ENCODE peak calls at places on chromosomes 4 and X, in six cellular contexts. R, M, Z, F, H and N are unnamed samples.

GRCh38 chr4:40675166-40675565 is 45.5 kb upstream of the RBM47 start:
- DNase-seq in R (no peak), M (no peak), Z (no peak), F (no peak), H (no peak), N (no peak)

GRCh38 chrX:111164728-111165127 is 68.7 kb downstream of the PAK3 start:
- DNase-seq in R (no peak), M (peak), Z (peak), F (peak), H (no peak), N (no peak)

GRCh38 chr4:158667651-158668198 is 4.0 kb downstream of the C4orf46 start:
- DNase-seq in R (no peak), M (peak), Z (peak), F (peak), H (no peak), N (peak)

GRCh38 chrX:68432648-68433047 is 647 bp downstream of the OPHN1 start:
- DNase-seq in R (no peak), M (peak), Z (peak), F (no peak), H (no peak), N (no peak)

GRCh38 chr4:165302658-165303057 is 24.8 kb upstream of the MSMO1 start:
- DNase-seq in R (no peak), M (no peak), Z (no peak), F (no peak), H (no peak), N (no peak)

GRCh38 chr4:3416821-3417221 is 24.9 kb upstream of the HGFAC start:
- DNase-seq in R (peak), M (no peak), Z (no peak), F (no peak), H (no peak), N (no peak)

GRCh38 chr4:110046588-110047049 is 133.9 kb downstream of the EGF start:
- DNase-seq in R (no peak), M (peak), Z (no peak), F (no peak), H (no peak), N (no peak)

GRCh38 chr4:2245787-2246275 is 3.9 kb upstream of the HAUS3 start:
- DNase-seq in R (no peak), M (no peak), Z (no peak), F (no peak), H (no peak), N (peak)

GRCh38 chrX:132744470-132744869 is 214.0 kb downstream of the HS6ST2 start:
- DNase-seq in R (no peak), M (no peak), Z (no peak), F (no peak), H (no peak), N (no peak)

GRCh38 chr4:48725414-48725813 is 54.7 kb downstream of the FRYL start:
- DNase-seq in R (no peak), M (no peak), Z (no peak), F (no peak), H (no peak), N (no peak)

GRCh38 chrX:54198262-54198661 is 15.2 kb upstream of the FAM120C start:
- DNase-seq in R (no peak), M (no peak), Z (no peak), F (no peak), H (no peak), N (no peak)

GRCh38 chr4:8938137-8938536 is 66.5 kb upstream of the HMX1 start:
- DNase-seq in R (no peak), M (no peak), Z (no peak), F (no peak), H (no peak), N (no peak)

GRCh38 chrX:17531500-17531899 is 156.5 kb downstream of the NHS start:
- DNase-seq in R (no peak), M (no peak), Z (no peak), F (no peak), H (no peak), N (no peak)

GRCh38 chr4:172838108-172838507 is 330.5 kb upstream of the GALNT7 start:
- DNase-seq in R (no peak), M (no peak), Z (no peak), F (no peak), H (no peak), N (no peak)

GRCh38 chr4:159191989-159192388 is 89.1 kb downstream of the RAPGEF2 start:
- DNase-seq in R (no peak), M (peak), Z (peak), F (peak), H (no peak), N (no peak)

GRCh38 chr4:8409271-8410065 is 31.1 kb downstream of the ACOX3 start:
- DNase-seq in R (no peak), M (peak), Z (peak), F (no peak), H (no peak), N (peak)

GRCh38 chr4:48862038-48862437 is 31.1 kb downstream of the OCIAD1 start:
- DNase-seq in R (no peak), M (no peak), Z (no peak), F (no peak), H (no peak), N (no peak)

GRCh38 chr4:139718833-139719232 is 53.2 kb downstream of the MGST2 start:
- DNase-seq in R (no peak), M (no peak), Z (no peak), F (no peak), H (no peak), N (no peak)

GRCh38 chrX:14003876-14004425 is 25.7 kb downstream of the GEMIN8 start:
- DNase-seq in R (no peak), M (no peak), Z (no peak), F (no peak), H (no peak), N (no peak)

GRCh38 chrX:150605603-150606002 is 37.2 kb downstream of the MTM1 start:
- DNase-seq in R (no peak), M (no peak), Z (no peak), F (no peak), H (no peak), N (no peak)

GRCh38 chr4:88009871-88010270 is 2.4 kb downstream of the PKD2 start:
- DNase-seq in R (no peak), M (peak), Z (peak), F (no peak), H (no peak), N (no peak)

GRCh38 chrX:140091276-140091886 is 126.1 kb upstream of the CXorf66 start:
- DNase-seq in R (no peak), M (no peak), Z (no peak), F (no peak), H (no peak), N (no peak)

GRCh38 chr4:58843456-58843855 is 1733.3 kb upstream of the IGFBP7 start:
- DNase-seq in R (no peak), M (no peak), Z (no peak), F (no peak), H (no peak), N (no peak)

GRCh38 chr4:98694076-98694475 is 35.7 kb upstream of the TSPAN5 start:
- DNase-seq in R (no peak), M (no peak), Z (no peak), F (no peak), H (no peak), N (no peak)

GRCh38 chr4:38753021-38753806 is 29.6 kb downstream of the TLR10 start:
- DNase-seq in R (peak), M (peak), Z (peak), F (no peak), H (no peak), N (no peak)

GRCh38 chrX:115989686-115990085 is 180.9 kb upstream of the AGTR2 start:
- DNase-seq in R (no peak), M (no peak), Z (no peak), F (no peak), H (no peak), N (no peak)

GRCh38 chrX:11908371-11908770 is 150.3 kb downstream of the MSL3 start:
- DNase-seq in R (no peak), M (peak), Z (peak), F (peak), H (no peak), N (peak)

GRCh38 chrX:63275127-63275526 is 76.0 kb downstream of the SPIN4 start:
- DNase-seq in R (no peak), M (peak), Z (peak), F (peak), H (no peak), N (peak)

GRCh38 chrX:98357146-98357545 is 1473.4 kb downstream of the RPA4 start:
- DNase-seq in R (no peak), M (no peak), Z (no peak), F (no peak), H (no peak), N (no peak)

GRCh38 chr4:111689214-111689613 is 456.0 kb upstream of the FAM241A start:
- DNase-seq in R (peak), M (peak), Z (peak), F (no peak), H (no peak), N (no peak)

GRCh38 chr4:147157860-147158701 is 212.4 kb upstream of the TTC29 start:
- DNase-seq in R (no peak), M (peak), Z (peak), F (no peak), H (no peak), N (no peak)

GRCh38 chr4:183797041-183797444 is 108.1 kb upstream of the STOX2 start:
- DNase-seq in R (no peak), M (no peak), Z (no peak), F (no peak), H (no peak), N (no peak)

GRCh38 chr4:183798921-183799307 is 106.2 kb upstream of the STOX2 start:
- DNase-seq in R (no peak), M (no peak), Z (no peak), F (no peak), H (no peak), N (no peak)

GRCh38 chr4:183798249-183798920 is 106.7 kb upstream of the STOX2 start:
- DNase-seq in R (no peak), M (no peak), Z (no peak), F (no peak), H (no peak), N (no peak)

GRCh38 chr4:183801460-183802168 is 103.5 kb upstream of the STOX2 start:
- DNase-seq in R (no peak), M (no peak), Z (no peak), F (no peak), H (no peak), N (no peak)

DNA sequence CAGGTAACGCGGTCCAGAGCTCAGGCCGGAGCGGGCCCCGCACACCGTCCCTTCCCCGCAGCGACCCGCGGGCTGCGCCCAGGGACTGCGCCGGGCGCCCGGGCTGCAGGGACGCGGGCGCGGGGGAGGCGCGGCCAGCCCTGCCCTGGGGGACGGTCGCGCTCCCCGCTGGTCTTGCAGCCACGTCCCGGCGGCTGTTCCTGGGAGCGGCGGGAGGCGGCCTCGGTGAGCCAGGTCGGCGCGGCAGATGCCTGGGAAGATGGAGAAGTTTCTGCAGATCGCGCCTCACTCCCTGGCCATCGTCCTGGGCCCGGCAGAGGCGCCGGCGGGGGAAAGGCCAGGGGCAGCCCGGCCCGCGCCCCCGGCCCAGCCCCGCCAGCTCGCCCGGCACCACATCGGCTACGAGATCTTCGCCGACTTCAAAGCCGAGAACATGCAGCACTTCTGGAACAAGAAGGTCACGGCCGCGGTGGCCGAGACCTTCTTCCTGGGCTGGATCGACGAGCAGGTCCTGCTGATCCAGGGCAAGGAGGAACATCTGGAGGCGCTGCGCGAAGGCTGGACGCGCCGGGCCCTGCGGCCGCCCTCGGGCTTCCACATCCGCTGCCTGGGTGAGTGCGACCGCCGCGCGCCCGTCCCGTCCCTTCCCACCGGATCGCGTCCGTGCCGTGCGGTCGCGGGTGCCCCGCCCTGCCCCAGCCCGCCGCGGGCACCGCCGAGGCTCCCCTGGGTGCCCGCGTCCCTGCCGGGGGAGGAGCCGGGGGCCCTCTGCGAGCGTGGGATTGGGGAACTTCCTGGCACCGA is 107.5 kb upstream of the STOX2 start:
- DNase-seq in R (no peak), M (peak), Z (peak), F (no peak), H (no peak), N (no peak)
- H3K4me3 ChIP-seq in R (peak), M (no peak), Z (peak), F (no peak), H (peak), N (no peak)

DNA sequence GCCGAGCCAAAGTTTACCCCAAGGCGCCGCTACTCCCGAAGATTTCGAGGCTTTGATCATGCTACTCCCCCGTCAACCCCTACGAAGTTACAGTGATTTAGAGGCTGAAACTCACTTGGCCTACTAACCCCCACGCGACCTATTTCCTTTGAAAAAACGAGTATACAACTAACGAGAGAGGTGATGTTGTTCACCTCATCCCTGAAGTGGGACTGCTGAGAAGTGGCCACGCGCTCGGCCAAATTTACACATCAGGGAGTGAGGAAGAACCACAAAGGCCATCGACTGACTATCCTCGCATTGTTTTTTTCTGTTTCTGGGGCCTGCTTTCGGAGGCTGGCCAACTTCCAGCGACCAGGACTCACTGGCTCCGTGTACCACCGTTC is 37.7 kb downstream of the PGRMC1 start:
- DNase-seq in R (no peak), M (no peak), Z (no peak), F (no peak), H (no peak), N (no peak)
- TF ChIP-seq CTCF in R (no peak), M (no peak), Z (no peak), F (no peak), H (no peak), N (no peak)

GRCh38 chr4:186566068-186566467 is 10.7 kb upstream of the MTNR1A start:
- DNase-seq in R (no peak), M (no peak), Z (no peak), F (no peak), H (no peak), N (no peak)

GRCh38 chr4:186563761-186564160 is 8.4 kb upstream of the MTNR1A start:
- DNase-seq in R (no peak), M (no peak), Z (no peak), F (no peak), H (no peak), N (no peak)

GRCh38 chr4:186570193-186570996 is 15.0 kb upstream of the MTNR1A start:
- DNase-seq in R (no peak), M (peak), Z (peak), F (no peak), H (no peak), N (no peak)

DNA sequence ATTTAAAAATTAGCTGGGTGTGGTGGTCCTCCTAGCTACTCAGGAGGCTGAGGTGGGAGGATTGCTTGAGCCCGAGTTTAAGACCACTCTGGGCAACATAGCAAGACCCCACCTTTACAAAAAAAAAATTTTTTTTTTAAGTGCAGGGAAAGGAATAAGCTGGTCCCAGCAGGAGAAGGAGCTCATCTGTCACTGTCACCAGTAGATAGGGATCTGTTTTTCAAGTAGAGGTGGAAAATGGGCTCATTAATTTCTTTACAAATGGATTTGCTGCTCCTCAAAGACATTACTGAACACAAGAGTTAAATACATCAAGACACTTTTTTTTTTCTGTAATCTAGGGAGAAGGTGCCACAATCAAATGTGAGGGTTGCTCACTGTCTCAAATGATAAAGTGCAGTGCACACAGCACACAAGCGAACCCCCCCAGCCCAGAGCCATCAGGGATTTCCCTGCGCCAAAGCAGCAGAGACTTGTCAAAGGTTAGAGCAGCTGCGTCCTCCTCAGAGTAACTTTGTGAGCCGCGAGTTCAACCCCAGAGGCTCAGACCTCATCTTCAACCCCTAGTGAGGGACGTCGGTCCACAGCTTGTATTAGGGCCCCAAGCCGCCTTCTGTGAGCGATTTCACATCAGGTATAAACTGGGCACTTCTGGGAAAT is 14.3 kb upstream of the MTNR1A start:
- DNase-seq in R (no peak), M (no peak), Z (no peak), F (no peak), H (no peak), N (no peak)
- H3K4me3 ChIP-seq in R (peak), M (peak), Z (peak), F (no peak), H (peak), N (no peak)

GRCh38 chrX:131059231-131059630 is 1.1 kb downstream of the ARHGAP36 start:
- DNase-seq in R (no peak), M (no peak), Z (no peak), F (no peak), H (no peak), N (no peak)

GRCh38 chrX:131066237-131066636 is 8.1 kb downstream of the ARHGAP36 start:
- DNase-seq in R (no peak), M (no peak), Z (no peak), F (no peak), H (no peak), N (no peak)

GRCh38 chrX:131067216-131067615 is 9.1 kb downstream of the ARHGAP36 start:
- DNase-seq in R (no peak), M (no peak), Z (no peak), F (no peak), H (no peak), N (no peak)

GRCh38 chrX:131060147-131060546 is 2.0 kb downstream of the ARHGAP36 start:
- DNase-seq in R (no peak), M (no peak), Z (no peak), F (no peak), H (no peak), N (no peak)

DNA sequence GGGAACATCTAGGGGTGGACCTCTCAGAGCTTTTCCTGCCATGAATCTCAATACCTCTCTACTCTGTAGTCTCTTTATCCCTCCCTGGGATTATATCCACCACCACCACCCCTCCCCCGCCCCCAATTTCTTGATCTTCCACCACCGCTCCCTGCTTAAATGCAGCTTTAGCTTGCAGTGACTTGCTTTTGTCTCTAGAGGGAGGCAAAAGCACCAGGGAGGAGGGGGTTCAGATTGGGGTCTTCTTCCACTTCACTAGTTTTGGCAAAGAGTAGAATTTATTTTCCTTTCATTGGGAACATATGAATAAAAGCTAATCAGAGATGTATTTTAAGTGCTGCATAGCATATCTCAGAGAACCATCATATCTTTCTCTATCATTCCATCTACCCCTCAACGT is 5.5 kb downstream of the ARHGAP36 start:
- DNase-seq in R (no peak), M (no peak), Z (no peak), F (peak), H (no peak), N (no peak)
- TF ChIP-seq CTCF in R (no peak), M (peak), Z (no peak), F (peak), H (no peak), N (peak)

GRCh38 chr4:972651-973424 is 531 bp downstream of the DGKQ start:
- DNase-seq in R (no peak), M (no peak), Z (peak), F (peak), H (no peak), N (peak)
- H3K4me3 ChIP-seq in R (peak), M (peak), Z (peak), F (peak), H (peak), N (peak)

GRCh38 chr4:184983660-184984356 is 34.5 kb upstream of the HELT start:
- DNase-seq in R (no peak), M (peak), Z (peak), F (peak), H (no peak), N (peak)
- TF ChIP-seq CTCF in R (no peak), M (peak), Z (peak), F (peak), H (no peak), N (peak)

GRCh38 chr4:4862665-4863482 is 3.4 kb downstream of the MSX1 start:
- DNase-seq in R (no peak), M (no peak), Z (no peak), F (no peak), H (no peak), N (no peak)

GRCh38 chr4:4860381-4860802 is 927 bp downstream of the MSX1 start:
- DNase-seq in R (no peak), M (no peak), Z (peak), F (no peak), H (no peak), N (peak)

GRCh38 chr4:4859799-4860380 is 425 bp downstream of the MSX1 start:
- DNase-seq in R (no peak), M (peak), Z (no peak), F (no peak), H (no peak), N (peak)

GRCh38 chr4:4860803-4861591 is 1.5 kb downstream of the MSX1 start:
- DNase-seq in R (no peak), M (peak), Z (peak), F (no peak), H (no peak), N (no peak)

GRCh38 chr4:4861592-4862551 is 2.4 kb downstream of the MSX1 start:
- DNase-seq in R (no peak), M (no peak), Z (no peak), F (no peak), H (no peak), N (no peak)
- H3K4me3 ChIP-seq in R (peak), M (peak), Z (peak), F (no peak), H (peak), N (no peak)

GRCh38 chr4:182536221-182536620 is 293.0 kb downstream of the TENM3 start:
- DNase-seq in R (no peak), M (no peak), Z (no peak), F (no peak), H (no peak), N (no peak)
- TF ChIP-seq CTCF in R (no peak), M (no peak), Z (no peak), F (no peak), H (no peak), N (no peak)

GRCh38 chrX:47190445-47191269 is 3.0 kb upstream of the UBA1 start:
- DNase-seq in R (peak), M (peak), Z (peak), F (peak), H (no peak), N (peak)
- H3K4me3 ChIP-seq in R (peak), M (peak), Z (peak), F (peak), H (peak), N (peak)